ENCODE peak calls at places on chromosomes 5 and 9, in ten cellular contexts. One of them, this sample, is unnamed.

GRCh38 chr5:51961154-51961562 is 577.9 kb downstream of the ISL1 start:
- DNase-seq in left ventricle myocardium inferior: no peak
- DNase-seq in H7: no peak
- DNase-seq in colonic mucosa: no peak
- DNase-seq in neuronal stem cell: no peak
- DNase-seq in HCT116: no peak
- DNase-seq in heart right ventricle: no peak
- DNase-seq in CD8-positive, alpha-beta T cell: no peak
- DNase-seq in psoas muscle: no peak
- DNase-seq in kidney: no peak
- DNase-seq in this sample: no peak

GRCh38 chr5:142977363-142978051 is 207.3 kb downstream of the ARHGAP26 start:
- DNase-seq in left ventricle myocardium inferior: no peak
- DNase-seq in H7: no peak
- DNase-seq in colonic mucosa: no peak
- DNase-seq in neuronal stem cell: no peak
- DNase-seq in HCT116: no peak
- DNase-seq in heart right ventricle: no peak
- DNase-seq in CD8-positive, alpha-beta T cell: peak; percentile 50
- DNase-seq in psoas muscle: no peak
- DNase-seq in kidney: no peak
- DNase-seq in this sample: peak; percentile 11

GRCh38 chr5:33890633-33891032 is 1.2 kb downstream of the ADAMTS12 start:
- DNase-seq in left ventricle myocardium inferior: no peak
- DNase-seq in H7: peak; percentile 49
- DNase-seq in colonic mucosa: no peak
- DNase-seq in neuronal stem cell: no peak
- DNase-seq in HCT116: no peak
- DNase-seq in heart right ventricle: no peak
- DNase-seq in CD8-positive, alpha-beta T cell: no peak
- DNase-seq in psoas muscle: no peak
- DNase-seq in kidney: no peak
- DNase-seq in this sample: no peak

GRCh38 chr5:153965102-153965645 is 73.5 kb downstream of the FAM114A2 start:
- DNase-seq in left ventricle myocardium inferior: no peak
- DNase-seq in H7: peak; percentile 89
- DNase-seq in colonic mucosa: peak; percentile 30
- DNase-seq in neuronal stem cell: peak; percentile 78
- DNase-seq in HCT116: peak; percentile 32
- DNase-seq in heart right ventricle: peak; percentile 35
- DNase-seq in CD8-positive, alpha-beta T cell: peak; percentile 11
- DNase-seq in psoas muscle: peak; percentile 33
- DNase-seq in kidney: no peak
- DNase-seq in this sample: peak; percentile 26

GRCh38 chr5:109126481-109126880 is 283.3 kb downstream of the PJA2 start:
- DNase-seq in left ventricle myocardium inferior: no peak
- DNase-seq in H7: no peak
- DNase-seq in colonic mucosa: no peak
- DNase-seq in neuronal stem cell: no peak
- DNase-seq in HCT116: no peak
- DNase-seq in heart right ventricle: no peak
- DNase-seq in CD8-positive, alpha-beta T cell: no peak
- DNase-seq in psoas muscle: no peak
- DNase-seq in kidney: no peak
- DNase-seq in this sample: no peak

GRCh38 chr5:43312699-43313034 is 545 bp downstream of the HMGCS1 start:
- DNase-seq in left ventricle myocardium inferior: no peak
- DNase-seq in H7: no peak
- DNase-seq in colonic mucosa: no peak
- DNase-seq in neuronal stem cell: no peak
- DNase-seq in HCT116: no peak
- DNase-seq in heart right ventricle: no peak
- DNase-seq in CD8-positive, alpha-beta T cell: no peak
- DNase-seq in psoas muscle: no peak
- DNase-seq in kidney: no peak
- DNase-seq in this sample: no peak

GRCh38 chr9:113677057-113677456 is 199.1 kb upstream of the ZNF618 start:
- DNase-seq in left ventricle myocardium inferior: no peak
- DNase-seq in H7: no peak
- DNase-seq in colonic mucosa: no peak
- DNase-seq in neuronal stem cell: no peak
- DNase-seq in HCT116: no peak
- DNase-seq in heart right ventricle: no peak
- DNase-seq in CD8-positive, alpha-beta T cell: no peak
- DNase-seq in psoas muscle: no peak
- DNase-seq in kidney: no peak
- DNase-seq in this sample: no peak

GRCh38 chr5:14254686-14255085 is 111.5 kb downstream of the TRIO start:
- DNase-seq in left ventricle myocardium inferior: no peak
- DNase-seq in H7: no peak
- DNase-seq in colonic mucosa: no peak
- DNase-seq in neuronal stem cell: no peak
- DNase-seq in HCT116: no peak
- DNase-seq in heart right ventricle: no peak
- DNase-seq in CD8-positive, alpha-beta T cell: no peak
- DNase-seq in psoas muscle: no peak
- DNase-seq in kidney: no peak
- DNase-seq in this sample: no peak

GRCh38 chr9:38662763-38663593 is 42.6 kb upstream of the ANKRD18A start:
- DNase-seq in left ventricle myocardium inferior: no peak
- DNase-seq in H7: peak; percentile 47
- DNase-seq in colonic mucosa: no peak
- DNase-seq in neuronal stem cell: no peak
- DNase-seq in HCT116: no peak
- DNase-seq in heart right ventricle: no peak
- DNase-seq in CD8-positive, alpha-beta T cell: no peak
- DNase-seq in psoas muscle: no peak
- DNase-seq in kidney: no peak
- DNase-seq in this sample: no peak

GRCh38 chr5:1660511-1660910 is 136.8 kb upstream of the LPCAT1 start:
- DNase-seq in left ventricle myocardium inferior: no peak
- DNase-seq in H7: peak; percentile 26
- DNase-seq in colonic mucosa: no peak
- DNase-seq in neuronal stem cell: no peak
- DNase-seq in HCT116: no peak
- DNase-seq in heart right ventricle: no peak
- DNase-seq in CD8-positive, alpha-beta T cell: no peak
- DNase-seq in psoas muscle: no peak
- DNase-seq in kidney: peak; percentile 42
- DNase-seq in this sample: no peak

GRCh38 chr5:76083555-76084495 is 642 bp downstream of the SV2C start:
- DNase-seq in left ventricle myocardium inferior: no peak
- DNase-seq in H7: peak; percentile 78
- DNase-seq in colonic mucosa: no peak
- DNase-seq in neuronal stem cell: peak; percentile 46
- DNase-seq in HCT116: no peak
- DNase-seq in heart right ventricle: no peak
- DNase-seq in CD8-positive, alpha-beta T cell: no peak
- DNase-seq in psoas muscle: no peak
- DNase-seq in kidney: peak; percentile 64
- DNase-seq in this sample: no peak

GRCh38 chr9:22041792-22042191 is 32.7 kb upstream of the CDKN2B start:
- DNase-seq in left ventricle myocardium inferior: no peak
- DNase-seq in H7: no peak
- DNase-seq in colonic mucosa: peak; percentile 91
- DNase-seq in neuronal stem cell: no peak
- DNase-seq in HCT116: peak; percentile 29
- DNase-seq in heart right ventricle: no peak
- DNase-seq in CD8-positive, alpha-beta T cell: no peak
- DNase-seq in psoas muscle: no peak
- DNase-seq in kidney: no peak
- DNase-seq in this sample: no peak

GRCh38 chr5:132595624-132596023 is 38.8 kb downstream of the RAD50 start:
- DNase-seq in left ventricle myocardium inferior: no peak
- DNase-seq in H7: no peak
- DNase-seq in colonic mucosa: no peak
- DNase-seq in neuronal stem cell: no peak
- DNase-seq in HCT116: no peak
- DNase-seq in heart right ventricle: no peak
- DNase-seq in CD8-positive, alpha-beta T cell: no peak
- DNase-seq in psoas muscle: no peak
- DNase-seq in kidney: no peak
- DNase-seq in this sample: no peak

GRCh38 chr5:132589467-132589866 is 32.7 kb downstream of the RAD50 start:
- DNase-seq in left ventricle myocardium inferior: no peak
- DNase-seq in H7: no peak
- DNase-seq in colonic mucosa: no peak
- DNase-seq in neuronal stem cell: no peak
- DNase-seq in HCT116: no peak
- DNase-seq in heart right ventricle: no peak
- DNase-seq in CD8-positive, alpha-beta T cell: no peak
- DNase-seq in psoas muscle: no peak
- DNase-seq in kidney: no peak
- DNase-seq in this sample: no peak

GRCh38 chr5:132591140-132591539 is 34.4 kb downstream of the RAD50 start:
- DNase-seq in left ventricle myocardium inferior: no peak
- DNase-seq in H7: no peak
- DNase-seq in colonic mucosa: no peak
- DNase-seq in neuronal stem cell: no peak
- DNase-seq in HCT116: peak; percentile 3
- DNase-seq in heart right ventricle: no peak
- DNase-seq in CD8-positive, alpha-beta T cell: no peak
- DNase-seq in psoas muscle: no peak
- DNase-seq in kidney: no peak
- DNase-seq in this sample: no peak

GRCh38 chr5:132594170-132594569 is 37.4 kb downstream of the RAD50 start:
- DNase-seq in left ventricle myocardium inferior: no peak
- DNase-seq in H7: no peak
- DNase-seq in colonic mucosa: no peak
- DNase-seq in neuronal stem cell: no peak
- DNase-seq in HCT116: no peak
- DNase-seq in heart right ventricle: no peak
- DNase-seq in CD8-positive, alpha-beta T cell: no peak
- DNase-seq in psoas muscle: no peak
- DNase-seq in kidney: no peak
- DNase-seq in this sample: no peak

DNA sequence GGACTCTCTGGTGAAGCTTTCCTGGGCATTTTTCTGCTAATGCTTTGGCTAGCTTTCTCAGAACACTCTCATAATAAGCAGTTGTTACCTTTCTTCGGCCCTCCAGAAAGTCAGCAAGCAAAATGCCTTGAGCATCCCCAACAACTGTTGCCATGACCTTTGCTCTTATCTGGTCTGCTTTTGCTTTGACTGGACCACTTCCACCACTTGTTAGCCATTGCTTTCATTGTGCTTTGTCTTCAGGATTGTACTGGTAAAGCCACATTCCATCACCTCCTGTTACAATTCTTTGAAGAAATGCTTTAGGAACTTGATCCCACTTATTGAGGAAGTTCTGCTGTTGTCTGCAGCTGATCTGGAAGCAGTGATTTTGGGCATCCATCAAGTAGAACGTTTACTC is 35.7 kb downstream of the RAD50 start:
- DNase-seq in left ventricle myocardium inferior: no peak
- DNase-seq in H7: no peak
- DNase-seq in colonic mucosa: no peak
- DNase-seq in neuronal stem cell: no peak
- DNase-seq in HCT116: no peak
- DNase-seq in heart right ventricle: no peak
- DNase-seq in CD8-positive, alpha-beta T cell: no peak
- DNase-seq in psoas muscle: no peak
- DNase-seq in kidney: no peak
- DNase-seq in this sample: no peak
- H3K36me3 ChIP-seq in left ventricle myocardium inferior: peaks cover 98% of the 10 kb centered on the region
- H3K36me3 ChIP-seq in H7: peaks cover 10% of the 10 kb centered on the region
- H3K36me3 ChIP-seq in colonic mucosa: peaks cover 22% of the 10 kb centered on the region
- H3K36me3 ChIP-seq in neuronal stem cell: peaks cover 14% of the 10 kb centered on the region
- H3K36me3 ChIP-seq in HCT116: peaks cover 45% of the 10 kb centered on the region
- H3K36me3 ChIP-seq in heart right ventricle: peaks cover 99% of the 10 kb centered on the region
- H3K36me3 ChIP-seq in CD8-positive, alpha-beta T cell: peaks cover 36% of the 10 kb centered on the region
- H3K36me3 ChIP-seq in psoas muscle: peaks cover 100% of the 10 kb centered on the region
- H3K36me3 ChIP-seq in kidney: peaks cover 26% of the 10 kb centered on the region
- H3K36me3 ChIP-seq in this sample: peaks cover 16% of the 10 kb centered on the region

DNA sequence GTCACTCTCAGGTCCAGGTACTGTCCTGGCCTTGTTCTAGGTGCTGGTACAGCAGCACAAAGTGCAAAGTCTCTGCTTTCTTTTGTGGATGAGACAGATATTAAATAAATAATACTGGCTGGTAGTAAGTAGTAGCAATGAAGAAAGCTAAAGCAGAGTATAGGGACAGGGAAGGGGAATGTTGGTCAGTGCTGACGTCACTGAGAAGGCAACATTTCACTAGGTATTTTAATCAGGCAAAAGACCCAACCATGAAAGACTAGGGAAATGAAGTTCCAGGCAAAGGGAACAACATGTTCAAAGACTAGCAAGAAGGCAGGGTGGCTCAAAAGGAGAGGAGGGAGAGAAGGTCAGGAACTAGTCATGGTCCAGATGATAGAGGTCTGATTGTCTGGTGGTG is 388.2 kb downstream of the YTHDC2 start:
- DNase-seq in left ventricle myocardium inferior: no peak
- DNase-seq in H7: no peak
- DNase-seq in colonic mucosa: no peak
- DNase-seq in neuronal stem cell: no peak
- DNase-seq in HCT116: no peak
- DNase-seq in heart right ventricle: no peak
- DNase-seq in CD8-positive, alpha-beta T cell: no peak
- DNase-seq in psoas muscle: no peak
- DNase-seq in kidney: no peak
- DNase-seq in this sample: no peak
- H3K36me3 ChIP-seq in left ventricle myocardium inferior: no peaks in the 10 kb centered on the region
- H3K36me3 ChIP-seq in H7: no peaks in the 10 kb centered on the region
- H3K36me3 ChIP-seq in colonic mucosa: no peaks in the 10 kb centered on the region
- H3K36me3 ChIP-seq in neuronal stem cell: no peaks in the 10 kb centered on the region
- H3K36me3 ChIP-seq in HCT116: no peaks in the 10 kb centered on the region
- H3K36me3 ChIP-seq in heart right ventricle: no peaks in the 10 kb centered on the region
- H3K36me3 ChIP-seq in CD8-positive, alpha-beta T cell: no peaks in the 10 kb centered on the region
- H3K36me3 ChIP-seq in psoas muscle: no peaks in the 10 kb centered on the region
- H3K36me3 ChIP-seq in kidney: no peaks in the 10 kb centered on the region
- H3K36me3 ChIP-seq in this sample: no peaks in the 10 kb centered on the region

DNA sequence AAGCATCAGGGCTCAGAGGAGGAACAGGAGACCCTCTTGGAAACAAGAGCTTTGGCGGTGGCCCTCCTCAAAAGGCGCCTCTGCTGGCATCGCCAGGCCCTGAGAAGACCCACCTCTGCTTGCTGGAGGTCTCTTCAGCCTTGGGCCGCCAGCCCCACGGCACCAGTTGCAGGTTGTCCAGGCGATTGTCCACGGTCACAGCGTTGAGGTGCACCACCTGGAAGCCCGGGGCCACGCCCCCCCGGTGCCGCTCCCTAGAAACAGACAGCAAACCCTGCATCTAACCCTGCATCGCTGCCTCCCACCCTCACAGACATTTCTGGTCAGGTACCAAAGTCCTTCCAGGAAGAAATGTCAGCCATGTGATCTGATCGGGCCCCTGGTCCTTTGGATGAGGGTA is 3.5 kb downstream of the ZMYND19 start:
- DNase-seq in left ventricle myocardium inferior: no peak
- DNase-seq in H7: no peak
- DNase-seq in colonic mucosa: no peak
- DNase-seq in neuronal stem cell: no peak
- DNase-seq in HCT116: no peak
- DNase-seq in heart right ventricle: no peak
- DNase-seq in CD8-positive, alpha-beta T cell: no peak
- DNase-seq in psoas muscle: no peak
- DNase-seq in kidney: no peak
- DNase-seq in this sample: no peak
- H3K36me3 ChIP-seq in left ventricle myocardium inferior: peaks cover 51% of the 10 kb centered on the region
- H3K36me3 ChIP-seq in H7: peaks cover 36% of the 10 kb centered on the region
- H3K36me3 ChIP-seq in colonic mucosa: no peaks in the 10 kb centered on the region
- H3K36me3 ChIP-seq in neuronal stem cell: peaks cover 52% of the 10 kb centered on the region
- H3K36me3 ChIP-seq in HCT116: peaks cover 64% of the 10 kb centered on the region
- H3K36me3 ChIP-seq in heart right ventricle: peaks cover 65% of the 10 kb centered on the region
- H3K36me3 ChIP-seq in CD8-positive, alpha-beta T cell: peaks cover 10% of the 10 kb centered on the region
- H3K36me3 ChIP-seq in psoas muscle: peaks cover 67% of the 10 kb centered on the region
- H3K36me3 ChIP-seq in kidney: peaks cover 26% of the 10 kb centered on the region
- H3K36me3 ChIP-seq in this sample: peaks cover 17% of the 10 kb centered on the region

GRCh38 chr5:80231693-80232092 is 24.2 kb downstream of the SERINC5 start:
- DNase-seq in left ventricle myocardium inferior: no peak
- DNase-seq in H7: no peak
- DNase-seq in colonic mucosa: no peak
- DNase-seq in neuronal stem cell: no peak
- DNase-seq in HCT116: no peak
- DNase-seq in heart right ventricle: no peak
- DNase-seq in CD8-positive, alpha-beta T cell: no peak
- DNase-seq in psoas muscle: no peak
- DNase-seq in kidney: no peak
- DNase-seq in this sample: no peak
- H3K36me3 ChIP-seq in left ventricle myocardium inferior: no peaks in the 10 kb centered on the region
- H3K36me3 ChIP-seq in H7: no peaks in the 10 kb centered on the region
- H3K36me3 ChIP-seq in colonic mucosa: no peaks in the 10 kb centered on the region
- H3K36me3 ChIP-seq in neuronal stem cell: no peaks in the 10 kb centered on the region
- H3K36me3 ChIP-seq in HCT116: no peaks in the 10 kb centered on the region
- H3K36me3 ChIP-seq in heart right ventricle: no peaks in the 10 kb centered on the region
- H3K36me3 ChIP-seq in CD8-positive, alpha-beta T cell: no peaks in the 10 kb centered on the region
- H3K36me3 ChIP-seq in psoas muscle: no peaks in the 10 kb centered on the region
- H3K36me3 ChIP-seq in kidney: no peaks in the 10 kb centered on the region
- H3K36me3 ChIP-seq in this sample: no peaks in the 10 kb centered on the region